ENCODE peak calls at places on chromosomes 4 and X, in nine cellular contexts. T is fibroblast of the aortic adventitia, Q is ovary, P is fibroblast of pulmonary artery, J is neural progenitor cell, U is right atrium auricular region, H is colonic mucosa, L is A549, E is Caco-2. F is an unnamed sample.

GRCh38 chr4:151667025-151667424 is 93.8 kb downstream of the GATB start:
- DNase-seq in P (no peak), U (no peak), E (no peak), H (no peak), Q (no peak), J (no peak), L (no peak), T (no peak), F (peak; percentile 14)

GRCh38 chr4:188372856-188373255 is 233.6 kb downstream of the TRIML1 start:
- DNase-seq in Q (no peak), J (peak; percentile 28), P (peak; percentile 4), H (no peak), L (peak; percentile 2), U (no peak), E (peak; percentile 88), T (no peak), F (peak; percentile 8)

GRCh38 chr4:48275247-48275646 is 5.6 kb upstream of the TEC start:
- DNase-seq in U (no peak), H (no peak), L (peak; percentile 6), E (peak; percentile 10), P (peak; percentile 44), Q (no peak), J (peak; percentile 12), T (peak; percentile 52), F (peak; percentile 28)

GRCh38 chr4:168541608-168541953 is 44.7 kb downstream of the PALLD start:
- DNase-seq in Q (no peak), J (no peak), L (no peak), H (no peak), T (peak; percentile 58), U (no peak), E (no peak), P (peak; percentile 61), F (peak; percentile 64)

GRCh38 chrX:136200466-136200865 is 50.7 kb downstream of the MAP7D3 start:
- DNase-seq in H (no peak), J (peak; percentile 23), E (peak; percentile 15), T (peak; percentile 38), P (no peak), Q (no peak), U (no peak), L (peak; percentile 53), F (peak; percentile 44)

GRCh38 chr4:75830906-75831305 is 71.3 kb downstream of the PPEF2 start:
- DNase-seq in E (no peak), H (no peak), Q (no peak), U (no peak), P (peak; percentile 56), L (no peak), J (no peak), T (peak; percentile 60), F (peak; percentile 20)

GRCh38 chr4:169557061-169557636 is 55.2 kb downstream of the NEK1 start:
- DNase-seq in U (no peak), J (no peak), E (no peak), T (peak; percentile 13), H (no peak), L (no peak), Q (no peak), P (no peak), F (peak; percentile 7)

GRCh38 chrX:143429831-143430230 is 87.4 kb downstream of the SPANXN3 start:
- DNase-seq in T (no peak), U (no peak), J (no peak), E (no peak), H (no peak), P (no peak), L (no peak), Q (no peak), F (no peak)

GRCh38 chrX:109709129-109709631 is 23.9 kb downstream of the ACSL4 start:
- DNase-seq in U (no peak), J (no peak), E (peak; percentile 30), L (no peak), Q (no peak), H (no peak), P (peak; percentile 68), T (peak; percentile 54), F (peak; percentile 64)

GRCh38 chr4:182090186-182090585 is 153.0 kb upstream of the TENM3 start:
- DNase-seq in T (no peak), J (no peak), U (no peak), E (no peak), L (no peak), Q (no peak), H (no peak), P (no peak), F (no peak)

GRCh38 chr4:182089326-182089725 is 153.9 kb upstream of the TENM3 start:
- DNase-seq in L (no peak), J (peak; percentile 25), E (no peak), Q (no peak), T (peak; percentile 17), H (no peak), P (no peak), U (no peak), F (no peak)

GRCh38 chr4:182091128-182091527 is 152.1 kb upstream of the TENM3 start:
- DNase-seq in E (no peak), U (no peak), H (no peak), J (no peak), L (no peak), Q (no peak), T (no peak), P (no peak), F (no peak)

GRCh38 chr4:182093431-182093831 is 149.8 kb upstream of the TENM3 start:
- DNase-seq in H (no peak), J (no peak), T (no peak), L (no peak), Q (no peak), E (no peak), U (no peak), P (no peak), F (no peak)

GRCh38 chr4:182093947-182094346 is 149.3 kb upstream of the TENM3 start:
- DNase-seq in U (no peak), J (no peak), L (no peak), H (no peak), T (no peak), E (no peak), Q (no peak), P (no peak), F (no peak)
- H3K4me3 ChIP-seq in U (no peak overlapping the region), J (no peak overlapping the region), L (no peak overlapping the region), H (no peak overlapping the region), T (no peak overlapping the region), E (no peak overlapping the region), Q (no peak overlapping the region), P (no peak overlapping the region), F (no peak overlapping the region)

DNA sequence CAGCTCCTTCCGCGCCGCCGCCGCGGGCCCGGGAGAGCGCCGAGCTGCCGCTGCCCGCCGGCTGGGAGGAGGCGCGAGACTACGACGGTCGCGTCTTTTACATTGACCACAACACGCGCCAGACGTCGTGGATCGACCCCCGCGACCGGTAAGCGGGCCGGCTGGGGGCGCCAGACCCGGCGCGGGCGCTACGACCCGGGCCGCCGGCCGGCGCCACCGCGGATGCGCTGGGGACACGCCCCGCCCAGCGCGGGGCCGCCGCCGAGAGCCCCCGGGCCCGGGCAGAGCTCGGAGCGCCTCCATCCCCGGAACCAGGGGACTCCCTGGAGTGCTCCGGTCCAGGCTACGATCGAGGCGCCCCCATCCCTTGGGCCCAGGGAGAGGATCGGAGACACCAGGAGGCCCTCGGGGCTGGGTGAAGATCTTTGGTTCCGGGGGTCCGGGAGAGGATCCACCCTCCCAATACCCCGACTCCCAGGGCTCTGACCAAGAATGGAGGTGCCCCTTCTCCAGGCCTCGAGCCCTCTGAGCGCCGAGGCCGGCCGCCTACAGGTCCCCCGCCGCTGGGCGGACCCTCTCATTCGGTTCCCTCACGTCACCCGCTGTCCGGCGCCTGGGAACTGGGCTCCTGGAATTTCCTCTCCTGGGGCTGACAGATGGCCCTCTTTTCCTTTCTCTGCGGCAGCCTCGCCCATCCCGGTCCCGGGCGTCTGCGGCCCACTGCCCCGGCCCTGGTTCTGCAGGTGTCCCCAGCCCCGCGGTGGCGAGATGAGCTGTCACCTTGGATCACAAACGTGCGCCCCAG is 48.8 kb downstream of the CLDN34 start:
- DNase-seq in E (peak; percentile 42), P (peak; percentile 57), Q (peak; percentile 31), T (no peak), J (peak; percentile 65), L (no peak), H (peak; percentile 23), U (peak; percentile 66), F (peak; percentile 63)
- TF ChIP-seq CTCF in E (no peak), P (no peak), Q (no peak), T (no peak), J (no peak), L (peak; percentile 34), H (no peak), U (no peak), F (no peak)

GRCh38 chr4:108360857-108361820 is 192.4 kb upstream of the LEF1 start:
- DNase-seq in U (no peak), P (peak; percentile 7), L (no peak), E (peak; percentile 68), J (peak; percentile 43), T (peak; percentile 10), Q (no peak), H (no peak), F (peak; percentile 58)
- H3K4me3 ChIP-seq in U (no peak overlapping the region), P (no peak overlapping the region), L (no peak overlapping the region), E (no peak overlapping the region), J (no peak overlapping the region), T (no peak overlapping the region), Q (no peak overlapping the region), H (no peak overlapping the region), F (no peak overlapping the region)

GRCh38 chrX:153438522-153438921 is 7.3 kb downstream of the TREX2 start:
- DNase-seq in P (peak; percentile 53), T (peak; percentile 47), L (no peak), H (no peak), U (no peak), E (peak; percentile 41), J (peak; percentile 44), Q (no peak), F (peak; percentile 27)
- TF ChIP-seq CTCF in P (peak; percentile 51), T (peak; percentile 53), L (peak; percentile 27), H (no peak), U (no peak), E (peak; percentile 48), J (peak; percentile 46), Q (no peak), F (peak; percentile 47)

GRCh38 chr4:105895324-105895608 is at the start of gene NPNT:
- DNase-seq in Q (no peak), T (no peak), L (no peak), U (no peak), P (no peak), H (no peak), E (peak; percentile 83), J (peak; percentile 64), F (no peak)

GRCh38 chr4:105896984-105897760 is 1.9 kb downstream of the NPNT start:
- DNase-seq in L (no peak), P (no peak), H (no peak), E (no peak), J (no peak), Q (no peak), T (no peak), U (no peak), F (no peak)

GRCh38 chr4:105894570-105895323 is 524 bp upstream of the NPNT start:
- DNase-seq in P (no peak), H (peak; percentile 66), Q (no peak), T (peak; percentile 17), J (peak; percentile 47), L (no peak), E (no peak), U (no peak), F (no peak)

GRCh38 chr4:105896461-105896939 is 1.2 kb downstream of the NPNT start:
- DNase-seq in H (peak; percentile 58), L (no peak), J (no peak), E (no peak), U (no peak), P (no peak), Q (no peak), T (no peak), F (no peak)

GRCh38 chr4:105895609-105896460 is 564 bp downstream of the NPNT start:
- DNase-seq in Q (no peak), H (peak; percentile 60), E (peak; percentile 57), L (peak; percentile 6), J (peak; percentile 77), U (no peak), T (no peak), P (no peak), F (no peak)
- H3K4me3 ChIP-seq in Q (peak overlapping the region; percentile 41), H (peak overlapping the region; percentile 77), E (peak overlapping the region; percentile 81), L (peak overlapping the region; percentile 43), J (peak overlapping the region; percentile 72), U (peak overlapping the region; percentile 48), T (no peak overlapping the region), P (no peak overlapping the region), F (peak overlapping the region; percentile 3)